ENCODE peak calls at places on chromosomes 13 and 19, in ten cellular contexts. E, W, A, D, U, O, C, P, F and G are unnamed samples.

GRCh38 chr13:27637289-27637626 is 15.6 kb downstream of the POLR1D start:
- DNase-seq in E (no peak), W (no peak), P (no peak), O (no peak), C (no peak), U (no peak), A (peak; percentile 18), F (no peak), D (no peak), G (no peak)

GRCh38 chr19:31023038-31023437 is 326.2 kb downstream of the TSHZ3 start:
- DNase-seq in A (no peak), E (peak; percentile 7), W (no peak), D (no peak), C (no peak), P (no peak), U (no peak), F (no peak), O (no peak), G (no peak)

GRCh38 chr19:21697698-21698097 is 69.7 kb downstream of the ZNF100 start:
- DNase-seq in F (no peak), A (no peak), E (no peak), C (no peak), P (no peak), O (no peak), W (no peak), D (no peak), U (no peak), G (no peak)

GRCh38 chr19:41194157-41194552 is 1.1 kb downstream of the CYP2S1 start:
- DNase-seq in E (no peak), O (no peak), A (no peak), U (no peak), C (no peak), P (no peak), D (no peak), W (no peak), F (no peak), G (no peak)

GRCh38 chr13:88068975-88069374 is 397.8 kb downstream of the SLITRK5 start:
- DNase-seq in W (no peak), O (no peak), U (no peak), D (peak; percentile 35), P (no peak), C (no peak), A (peak; percentile 61), F (no peak), E (peak; percentile 7), G (no peak)

GRCh38 chr13:99421758-99422555 is 79.3 kb upstream of the TM9SF2 start:
- DNase-seq in U (no peak), D (no peak), A (no peak), P (no peak), W (no peak), F (no peak), O (no peak), E (no peak), C (no peak), G (no peak)

GRCh38 chr19:34428549-34429285 is 536 bp downstream of the UBA2 start:
- DNase-seq in P (peak; percentile 50), O (peak; percentile 29), A (peak; percentile 61), W (no peak), F (peak; percentile 17), U (no peak), E (peak; percentile 58), C (peak; percentile 19), D (no peak), G (peak; percentile 28)

GRCh38 chr19:6135367-6135766 is at the start of gene ACSBG2:
- DNase-seq in P (no peak), U (no peak), W (no peak), E (no peak), F (no peak), D (no peak), A (no peak), C (no peak), O (no peak), G (no peak)

GRCh38 chr19:4676955-4677731 is 7.0 kb upstream of the MYDGF start:
- DNase-seq in A (peak; percentile 84), D (no peak), P (peak; percentile 60), O (no peak), U (peak; percentile 15), E (peak; percentile 53), C (peak; percentile 32), W (no peak), F (peak; percentile 35), G (peak; percentile 62)
- TF ChIP-seq CTCF in A (peak; percentile 59), D (no peak), P (peak; percentile 67), O (peak; percentile 19), U (peak; percentile 64), E (peak; percentile 17), C (peak; percentile 54), W (peak; percentile 49), F (peak; percentile 39), G (peak; percentile 56)

GRCh38 chr19:55091126-55091910 is 15.6 kb downstream of the EPS8L1 start:
- DNase-seq in O (no peak), W (no peak), D (no peak), U (no peak), F (no peak), P (no peak), C (no peak), A (no peak), E (no peak), G (no peak)

GRCh38 chr19:55089279-55089944 is 13.7 kb downstream of the EPS8L1 start:
- DNase-seq in W (no peak), A (no peak), D (no peak), P (no peak), O (no peak), E (no peak), U (no peak), C (no peak), F (no peak), G (no peak)

GRCh38 chr19:55092423-55093318 is 17.0 kb downstream of the EPS8L1 start:
- DNase-seq in A (peak; percentile 46), C (no peak), O (no peak), D (no peak), F (no peak), U (no peak), P (no peak), E (no peak), W (no peak), G (no peak)

GRCh38 chr19:55090564-55090963 is 14.9 kb downstream of the EPS8L1 start:
- DNase-seq in O (no peak), A (no peak), C (no peak), F (no peak), U (no peak), W (no peak), E (no peak), D (peak; percentile 71), P (no peak), G (no peak)

DNA sequence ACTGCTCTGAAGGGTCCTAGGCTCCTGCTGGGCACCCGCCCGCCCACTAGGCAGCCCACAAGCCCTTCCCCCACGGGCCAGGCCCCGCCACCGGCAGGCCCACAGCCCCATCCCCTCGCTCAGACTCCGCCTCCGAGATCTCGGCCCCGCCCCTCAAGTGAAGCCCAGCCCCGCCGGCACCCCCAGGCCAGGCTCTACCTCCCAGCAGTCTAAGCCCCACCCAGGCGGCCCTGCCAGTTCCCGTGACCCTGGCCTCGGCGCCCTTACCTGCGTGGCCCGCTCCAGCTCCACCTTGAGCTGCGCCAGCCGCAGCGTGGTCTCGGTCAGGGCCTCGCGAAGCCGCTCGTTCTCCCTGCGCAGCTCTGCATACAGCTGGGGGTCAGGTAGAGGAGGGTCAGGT is 16.3 kb downstream of the EPS8L1 start:
- DNase-seq in E (no peak), C (no peak), W (no peak), O (no peak), P (no peak), U (no peak), A (peak; percentile 62), F (no peak), D (no peak), G (no peak)
- H3K4me3 ChIP-seq in E (no peak overlapping the region), C (no peak overlapping the region), W (no peak overlapping the region), O (no peak overlapping the region), P (no peak overlapping the region), U (no peak overlapping the region), A (peak overlapping the region; percentile 16), F (no peak overlapping the region), D (no peak overlapping the region), G (no peak overlapping the region)

GRCh38 chr13:47004552-47004951 is 107.7 kb upstream of the HTR2A start:
- DNase-seq in F (no peak), C (no peak), A (no peak), D (no peak), E (no peak), W (no peak), P (no peak), U (no peak), O (no peak), G (peak; percentile 38)

GRCh38 chr13:47000166-47000565 is 103.3 kb upstream of the HTR2A start:
- DNase-seq in U (no peak), W (no peak), A (no peak), D (no peak), C (no peak), E (no peak), F (peak; percentile 11), P (peak; percentile 24), O (no peak), G (peak; percentile 68)

GRCh38 chr13:47008318-47008717 is 111.5 kb upstream of the HTR2A start:
- DNase-seq in E (no peak), A (no peak), D (no peak), P (no peak), F (no peak), O (no peak), U (no peak), W (no peak), C (no peak), G (no peak)

GRCh38 chr13:47005761-47006414 is 109.0 kb upstream of the HTR2A start:
- DNase-seq in D (no peak), P (peak; percentile 17), A (no peak), F (peak; percentile 22), O (no peak), W (no peak), C (no peak), E (no peak), U (no peak), G (peak; percentile 59)

GRCh38 chr13:47004022-47004421 is 107.2 kb upstream of the HTR2A start:
- DNase-seq in O (no peak), A (peak; percentile 11), P (no peak), D (no peak), E (peak; percentile 12), C (no peak), U (no peak), F (peak; percentile 10), W (no peak), G (peak; percentile 38)
- TF ChIP-seq CTCF in O (no peak), A (peak; percentile 39), P (no peak), D (no peak), E (peak; percentile 21), C (no peak), U (no peak), F (no peak), W (peak; percentile 20), G (peak; percentile 13)

DNA sequence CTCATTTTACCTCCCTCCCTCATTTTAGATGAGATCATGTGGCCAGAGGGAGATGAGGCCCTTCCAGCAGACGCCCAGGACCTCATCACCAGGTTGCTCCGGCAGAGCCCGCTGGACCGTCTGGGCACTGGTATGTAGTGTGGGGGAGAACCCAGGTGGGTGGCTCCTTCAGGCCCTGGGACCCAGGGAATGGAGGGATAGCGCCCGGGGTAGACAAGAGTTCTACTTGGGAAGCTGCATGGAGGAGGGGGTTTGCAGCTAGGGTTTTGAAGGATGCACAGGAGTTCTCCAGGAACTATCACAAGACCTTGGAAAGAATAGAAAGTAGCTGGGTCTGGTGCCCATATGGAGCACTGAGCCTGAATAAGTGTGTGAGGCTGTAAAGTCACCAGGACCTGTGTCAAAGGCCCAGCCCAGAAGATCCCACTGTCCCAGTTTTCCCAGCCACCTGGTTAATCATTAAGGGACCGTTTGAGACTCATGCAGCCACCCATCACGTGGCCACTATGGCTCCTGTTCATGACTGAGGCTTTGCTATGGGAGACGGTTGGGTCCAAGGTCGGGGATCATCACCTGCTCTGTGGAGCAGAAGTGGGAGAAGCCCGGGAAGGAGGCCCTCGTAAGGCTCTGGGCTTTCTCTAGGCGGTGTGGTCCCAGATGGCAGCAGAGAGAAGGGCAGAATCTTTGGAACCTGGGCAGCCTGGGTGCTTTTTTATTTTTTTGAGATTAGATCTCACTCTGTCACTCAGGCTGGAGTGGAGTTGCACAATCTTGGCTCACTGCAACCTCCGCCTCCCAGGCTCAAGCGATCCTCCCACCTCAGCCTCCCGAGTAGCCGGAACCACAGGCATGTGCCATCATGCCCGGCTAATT is 17.0 kb upstream of the PIK3R2 start:
- DNase-seq in D (no peak), W (no peak), C (no peak), A (no peak), U (no peak), E (peak; percentile 91), F (no peak), P (no peak), O (no peak), G (no peak)
- H3K4me3 ChIP-seq in D (no peak overlapping the region), W (no peak overlapping the region), C (no peak overlapping the region), A (no peak overlapping the region), U (no peak overlapping the region), E (no peak overlapping the region), F (no peak overlapping the region), P (no peak overlapping the region), O (no peak overlapping the region), G (no peak overlapping the region)